ENCODE peak calls at places on chromosomes 13 and 19, in eight cellular contexts. One of them, this sample, is unnamed.

GRCh38 chr19:1252221-1252817 is 3.9 kb downstream of the MIDN start:
- DNase-seq in tibial nerve: peak
- DNase-seq in esophagus squamous epithelium: peak
- DNase-seq in CD4-positive, CD25-positive, alpha-beta regulatory T cell: peak
- DNase-seq in tibial artery: peak
- DNase-seq in cardiac muscle cell: peak
- DNase-seq in CD4-positive, alpha-beta T cell: peak
- DNase-seq in lower lobe of right lung: peak
- DNase-seq in this sample: peak

GRCh38 chr13:99949657-99950413 is 21.7 kb downstream of the ZIC5 start:
- DNase-seq in tibial artery: no peak
- DNase-seq in CD4-positive, CD25-positive, alpha-beta regulatory T cell: no peak
- DNase-seq in cardiac muscle cell: no peak
- DNase-seq in lower lobe of right lung: no peak
- DNase-seq in CD4-positive, alpha-beta T cell: no peak
- DNase-seq in tibial nerve: no peak
- DNase-seq in esophagus squamous epithelium: no peak
- DNase-seq in this sample: no peak

GRCh38 chr19:42831221-42832019 is 48.1 kb downstream of the PSG1 start:
- DNase-seq in esophagus squamous epithelium: no peak
- DNase-seq in tibial artery: no peak
- DNase-seq in tibial nerve: no peak
- DNase-seq in lower lobe of right lung: no peak
- DNase-seq in CD4-positive, alpha-beta T cell: no peak
- DNase-seq in cardiac muscle cell: no peak
- DNase-seq in CD4-positive, CD25-positive, alpha-beta regulatory T cell: no peak
- DNase-seq in this sample: no peak

GRCh38 chr19:31220540-31220939 is 128.7 kb downstream of the TSHZ3 start:
- DNase-seq in tibial nerve: no peak
- DNase-seq in cardiac muscle cell: no peak
- DNase-seq in CD4-positive, alpha-beta T cell: peak
- DNase-seq in CD4-positive, CD25-positive, alpha-beta regulatory T cell: peak
- DNase-seq in tibial artery: no peak
- DNase-seq in esophagus squamous epithelium: no peak
- DNase-seq in lower lobe of right lung: no peak
- DNase-seq in this sample: no peak

GRCh38 chr19:58154679-58155648 is 4.4 kb upstream of the ZNF329 start:
- DNase-seq in lower lobe of right lung: peak
- DNase-seq in cardiac muscle cell: peak
- DNase-seq in tibial artery: peak
- DNase-seq in tibial nerve: peak
- DNase-seq in esophagus squamous epithelium: peak
- DNase-seq in CD4-positive, alpha-beta T cell: peak
- DNase-seq in CD4-positive, CD25-positive, alpha-beta regulatory T cell: peak
- DNase-seq in this sample: peak

GRCh38 chr19:39913682-39914333 is 20.6 kb downstream of the FCGBP start:
- DNase-seq in CD4-positive, CD25-positive, alpha-beta regulatory T cell: no peak
- DNase-seq in esophagus squamous epithelium: no peak
- DNase-seq in cardiac muscle cell: no peak
- DNase-seq in tibial artery: no peak
- DNase-seq in CD4-positive, alpha-beta T cell: no peak
- DNase-seq in tibial nerve: no peak
- DNase-seq in lower lobe of right lung: no peak
- DNase-seq in this sample: no peak

GRCh38 chr13:91017031-91017668 is 330.3 kb upstream of the MIR17HG start:
- DNase-seq in tibial artery: no peak
- DNase-seq in cardiac muscle cell: peak
- DNase-seq in CD4-positive, CD25-positive, alpha-beta regulatory T cell: no peak
- DNase-seq in CD4-positive, alpha-beta T cell: no peak
- DNase-seq in lower lobe of right lung: peak
- DNase-seq in esophagus squamous epithelium: no peak
- DNase-seq in tibial nerve: no peak
- DNase-seq in this sample: no peak

GRCh38 chr19:36115453-36116343 is at the start of gene TBCB:
- DNase-seq in cardiac muscle cell: peak
- DNase-seq in CD4-positive, CD25-positive, alpha-beta regulatory T cell: peak
- DNase-seq in tibial artery: peak
- DNase-seq in lower lobe of right lung: peak
- DNase-seq in CD4-positive, alpha-beta T cell: peak
- DNase-seq in esophagus squamous epithelium: peak
- DNase-seq in tibial nerve: peak
- DNase-seq in this sample: no peak

GRCh38 chr19:38392707-38393308 is 4.3 kb downstream of the SPRED3 start:
- DNase-seq in esophagus squamous epithelium: no peak
- DNase-seq in CD4-positive, alpha-beta T cell: no peak
- DNase-seq in tibial nerve: no peak
- DNase-seq in CD4-positive, CD25-positive, alpha-beta regulatory T cell: no peak
- DNase-seq in cardiac muscle cell: peak
- DNase-seq in lower lobe of right lung: no peak
- DNase-seq in tibial artery: no peak
- DNase-seq in this sample: no peak

GRCh38 chr13:32211788-32212187 is 103.4 kb downstream of the ZAR1L start:
- DNase-seq in tibial artery: no peak
- DNase-seq in tibial nerve: no peak
- DNase-seq in cardiac muscle cell: peak
- DNase-seq in lower lobe of right lung: no peak
- DNase-seq in esophagus squamous epithelium: no peak
- DNase-seq in CD4-positive, CD25-positive, alpha-beta regulatory T cell: no peak
- DNase-seq in CD4-positive, alpha-beta T cell: no peak
- DNase-seq in this sample: no peak

GRCh38 chr13:42065414-42065813 is 17.0 kb downstream of the DGKH start:
- DNase-seq in esophagus squamous epithelium: no peak
- DNase-seq in tibial artery: no peak
- DNase-seq in tibial nerve: no peak
- DNase-seq in cardiac muscle cell: no peak
- DNase-seq in lower lobe of right lung: no peak
- DNase-seq in CD4-positive, alpha-beta T cell: no peak
- DNase-seq in CD4-positive, CD25-positive, alpha-beta regulatory T cell: no peak
- DNase-seq in this sample: no peak

GRCh38 chr19:45508681-45508930 is 1.3 kb downstream of the VASP start:
- DNase-seq in tibial artery: no peak
- DNase-seq in CD4-positive, alpha-beta T cell: no peak
- DNase-seq in cardiac muscle cell: peak
- DNase-seq in tibial nerve: no peak
- DNase-seq in CD4-positive, CD25-positive, alpha-beta regulatory T cell: no peak
- DNase-seq in esophagus squamous epithelium: no peak
- DNase-seq in lower lobe of right lung: no peak
- DNase-seq in this sample: no peak

GRCh38 chr19:6067975-6068374 is 42.3 kb downstream of the RFX2 start:
- DNase-seq in lower lobe of right lung: no peak
- DNase-seq in CD4-positive, alpha-beta T cell: no peak
- DNase-seq in CD4-positive, CD25-positive, alpha-beta regulatory T cell: no peak
- DNase-seq in cardiac muscle cell: no peak
- DNase-seq in tibial artery: no peak
- DNase-seq in tibial nerve: no peak
- DNase-seq in esophagus squamous epithelium: no peak
- DNase-seq in this sample: no peak

GRCh38 chr19:18649371-18650047 is 12.7 kb downstream of the KLHL26 start:
- DNase-seq in tibial artery: peak
- DNase-seq in CD4-positive, CD25-positive, alpha-beta regulatory T cell: no peak
- DNase-seq in lower lobe of right lung: peak
- DNase-seq in tibial nerve: peak
- DNase-seq in esophagus squamous epithelium: no peak
- DNase-seq in CD4-positive, alpha-beta T cell: no peak
- DNase-seq in cardiac muscle cell: peak
- DNase-seq in this sample: peak

GRCh38 chr19:5448374-5448773 is 6.8 kb upstream of the ZNRF4 start:
- DNase-seq in CD4-positive, CD25-positive, alpha-beta regulatory T cell: no peak
- DNase-seq in CD4-positive, alpha-beta T cell: no peak
- DNase-seq in tibial nerve: no peak
- DNase-seq in esophagus squamous epithelium: no peak
- DNase-seq in lower lobe of right lung: no peak
- DNase-seq in tibial artery: no peak
- DNase-seq in cardiac muscle cell: no peak
- DNase-seq in this sample: no peak

GRCh38 chr19:10000171-10000826 is 10.0 kb downstream of the COL5A3 start:
- DNase-seq in CD4-positive, CD25-positive, alpha-beta regulatory T cell: peak
- DNase-seq in cardiac muscle cell: peak
- DNase-seq in CD4-positive, alpha-beta T cell: peak
- DNase-seq in tibial artery: peak
- DNase-seq in lower lobe of right lung: peak
- DNase-seq in esophagus squamous epithelium: no peak
- DNase-seq in tibial nerve: peak
- DNase-seq in this sample: peak

GRCh38 chr13:48457578-48458242 is 44.8 kb upstream of the LPAR6 start:
- DNase-seq in cardiac muscle cell: no peak
- DNase-seq in CD4-positive, CD25-positive, alpha-beta regulatory T cell: no peak
- DNase-seq in tibial nerve: no peak
- DNase-seq in CD4-positive, alpha-beta T cell: no peak
- DNase-seq in tibial artery: no peak
- DNase-seq in lower lobe of right lung: no peak
- DNase-seq in esophagus squamous epithelium: no peak
- DNase-seq in this sample: no peak

GRCh38 chr19:18345296-18345695 is 4.9 kb downstream of the PGPEP1 start:
- DNase-seq in CD4-positive, CD25-positive, alpha-beta regulatory T cell: no peak
- DNase-seq in lower lobe of right lung: no peak
- DNase-seq in tibial artery: no peak
- DNase-seq in tibial nerve: no peak
- DNase-seq in esophagus squamous epithelium: no peak
- DNase-seq in cardiac muscle cell: no peak
- DNase-seq in CD4-positive, alpha-beta T cell: no peak
- DNase-seq in this sample: no peak

GRCh38 chr13:73073050-73073449 is 14.2 kb downstream of the KLF5 start:
- DNase-seq in tibial nerve: no peak
- DNase-seq in esophagus squamous epithelium: no peak
- DNase-seq in cardiac muscle cell: peak
- DNase-seq in CD4-positive, alpha-beta T cell: no peak
- DNase-seq in tibial artery: no peak
- DNase-seq in lower lobe of right lung: no peak
- DNase-seq in CD4-positive, CD25-positive, alpha-beta regulatory T cell: no peak
- DNase-seq in this sample: no peak

GRCh38 chr13:95559100-95559499 is 6.6 kb downstream of the CLDN10 start:
- DNase-seq in lower lobe of right lung: no peak
- DNase-seq in cardiac muscle cell: no peak
- DNase-seq in CD4-positive, CD25-positive, alpha-beta regulatory T cell: no peak
- DNase-seq in tibial nerve: no peak
- DNase-seq in tibial artery: no peak
- DNase-seq in CD4-positive, alpha-beta T cell: no peak
- DNase-seq in esophagus squamous epithelium: no peak
- DNase-seq in this sample: no peak

GRCh38 chr19:58252102-58252685 is 23.5 kb downstream of the ZNF544 start:
- DNase-seq in esophagus squamous epithelium: no peak
- DNase-seq in tibial artery: no peak
- DNase-seq in lower lobe of right lung: no peak
- DNase-seq in tibial nerve: no peak
- DNase-seq in CD4-positive, CD25-positive, alpha-beta regulatory T cell: no peak
- DNase-seq in CD4-positive, alpha-beta T cell: no peak
- DNase-seq in cardiac muscle cell: no peak
- DNase-seq in this sample: no peak

DNA sequence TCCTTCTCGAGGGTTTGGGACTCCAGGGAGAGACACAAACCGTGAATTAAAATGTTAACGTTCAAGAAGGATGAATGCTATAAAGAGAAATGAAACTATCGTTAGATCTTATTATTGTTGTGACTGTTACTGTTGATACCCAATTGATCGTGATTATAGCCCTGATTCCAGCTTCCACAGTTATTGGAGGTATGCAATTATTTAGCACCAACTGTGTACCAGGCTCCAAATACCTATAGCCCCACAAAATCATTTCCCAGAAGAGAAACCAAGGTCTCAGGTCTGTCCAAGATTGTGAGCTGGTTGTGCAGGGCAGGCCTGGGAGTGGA is 30.1 kb upstream of the NFIC start:
- DNase-seq in esophagus squamous epithelium: no peak
- DNase-seq in lower lobe of right lung: no peak
- DNase-seq in CD4-positive, alpha-beta T cell: no peak
- DNase-seq in cardiac muscle cell: no peak
- DNase-seq in CD4-positive, CD25-positive, alpha-beta regulatory T cell: no peak
- DNase-seq in tibial nerve: no peak
- DNase-seq in tibial artery: no peak
- DNase-seq in this sample: no peak
- H3K27ac ChIP-seq in esophagus squamous epithelium: peak
- H3K27ac ChIP-seq in lower lobe of right lung: peak
- H3K27ac ChIP-seq in CD4-positive, alpha-beta T cell: no peak
- H3K27ac ChIP-seq in cardiac muscle cell: no peak
- H3K27ac ChIP-seq in CD4-positive, CD25-positive, alpha-beta regulatory T cell: no peak
- H3K27ac ChIP-seq in tibial nerve: peak
- H3K27ac ChIP-seq in tibial artery: peak
- H3K27ac ChIP-seq in this sample: no peak

GRCh38 chr13:35966024-35966423 is 165.2 kb downstream of the DCLK1 start:
- DNase-seq in esophagus squamous epithelium: no peak
- DNase-seq in tibial nerve: no peak
- DNase-seq in tibial artery: no peak
- DNase-seq in CD4-positive, CD25-positive, alpha-beta regulatory T cell: no peak
- DNase-seq in CD4-positive, alpha-beta T cell: no peak
- DNase-seq in lower lobe of right lung: no peak
- DNase-seq in cardiac muscle cell: no peak
- DNase-seq in this sample: no peak

GRCh38 chr13:35964764-35965163 is 166.4 kb downstream of the DCLK1 start:
- DNase-seq in CD4-positive, CD25-positive, alpha-beta regulatory T cell: no peak
- DNase-seq in tibial nerve: no peak
- DNase-seq in CD4-positive, alpha-beta T cell: no peak
- DNase-seq in esophagus squamous epithelium: no peak
- DNase-seq in tibial artery: no peak
- DNase-seq in lower lobe of right lung: no peak
- DNase-seq in cardiac muscle cell: peak
- DNase-seq in this sample: no peak

GRCh38 chr13:35961461-35962220 is 169.5 kb downstream of the DCLK1 start:
- DNase-seq in lower lobe of right lung: no peak
- DNase-seq in tibial artery: no peak
- DNase-seq in cardiac muscle cell: no peak
- DNase-seq in esophagus squamous epithelium: no peak
- DNase-seq in CD4-positive, alpha-beta T cell: no peak
- DNase-seq in tibial nerve: no peak
- DNase-seq in CD4-positive, CD25-positive, alpha-beta regulatory T cell: no peak
- DNase-seq in this sample: no peak

GRCh38 chr13:35963982-35964665 is 167.1 kb downstream of the DCLK1 start:
- DNase-seq in cardiac muscle cell: no peak
- DNase-seq in lower lobe of right lung: no peak
- DNase-seq in tibial artery: no peak
- DNase-seq in tibial nerve: no peak
- DNase-seq in CD4-positive, alpha-beta T cell: no peak
- DNase-seq in CD4-positive, CD25-positive, alpha-beta regulatory T cell: no peak
- DNase-seq in esophagus squamous epithelium: no peak
- DNase-seq in this sample: no peak

GRCh38 chr13:35965226-35965927 is 165.8 kb downstream of the DCLK1 start:
- DNase-seq in CD4-positive, alpha-beta T cell: no peak
- DNase-seq in CD4-positive, CD25-positive, alpha-beta regulatory T cell: no peak
- DNase-seq in tibial nerve: no peak
- DNase-seq in esophagus squamous epithelium: no peak
- DNase-seq in tibial artery: no peak
- DNase-seq in cardiac muscle cell: no peak
- DNase-seq in lower lobe of right lung: no peak
- DNase-seq in this sample: no peak
- H3K27ac ChIP-seq in CD4-positive, alpha-beta T cell: no peak
- H3K27ac ChIP-seq in CD4-positive, CD25-positive, alpha-beta regulatory T cell: no peak
- H3K27ac ChIP-seq in tibial nerve: no peak
- H3K27ac ChIP-seq in esophagus squamous epithelium: no peak
- H3K27ac ChIP-seq in tibial artery: peak
- H3K27ac ChIP-seq in cardiac muscle cell: no peak
- H3K27ac ChIP-seq in lower lobe of right lung: no peak
- H3K27ac ChIP-seq in this sample: no peak

GRCh38 chr13:19634129-19634740 is 776 bp downstream of the MPHOSPH8 start:
- DNase-seq in esophagus squamous epithelium: no peak
- DNase-seq in lower lobe of right lung: no peak
- DNase-seq in tibial artery: no peak
- DNase-seq in cardiac muscle cell: peak
- DNase-seq in CD4-positive, CD25-positive, alpha-beta regulatory T cell: no peak
- DNase-seq in tibial nerve: peak
- DNase-seq in CD4-positive, alpha-beta T cell: no peak
- DNase-seq in this sample: no peak
- H3K27ac ChIP-seq in esophagus squamous epithelium: peak
- H3K27ac ChIP-seq in lower lobe of right lung: peak
- H3K27ac ChIP-seq in tibial artery: peak
- H3K27ac ChIP-seq in cardiac muscle cell: peak
- H3K27ac ChIP-seq in CD4-positive, CD25-positive, alpha-beta regulatory T cell: peak
- H3K27ac ChIP-seq in tibial nerve: peak
- H3K27ac ChIP-seq in CD4-positive, alpha-beta T cell: peak
- H3K27ac ChIP-seq in this sample: peak

GRCh38 chr19:14265285-14266036 is 59.5 kb upstream of the ADGRL1 start:
- DNase-seq in tibial artery: no peak
- DNase-seq in tibial nerve: no peak
- DNase-seq in CD4-positive, alpha-beta T cell: no peak
- DNase-seq in esophagus squamous epithelium: no peak
- DNase-seq in CD4-positive, CD25-positive, alpha-beta regulatory T cell: no peak
- DNase-seq in cardiac muscle cell: peak
- DNase-seq in lower lobe of right lung: no peak
- DNase-seq in this sample: no peak
- H3K27ac ChIP-seq in tibial artery: no peak
- H3K27ac ChIP-seq in tibial nerve: no peak
- H3K27ac ChIP-seq in CD4-positive, alpha-beta T cell: no peak
- H3K27ac ChIP-seq in esophagus squamous epithelium: no peak
- H3K27ac ChIP-seq in CD4-positive, CD25-positive, alpha-beta regulatory T cell: no peak
- H3K27ac ChIP-seq in cardiac muscle cell: no peak
- H3K27ac ChIP-seq in lower lobe of right lung: no peak
- H3K27ac ChIP-seq in this sample: no peak

This sample was measured in substantia nigra.